ENCODE peak calls at places on chromosomes 5 and 9, in eight cellular contexts. L, A, F, X, R, S, I and W are unnamed samples.

GRCh38 chr9:93126825-93127368 is 7.2 kb downstream of the NINJ1 start:
- DNase-seq in A (peak), F (no peak), R (no peak), L (no peak), X (no peak), I (no peak), S (no peak), W (no peak)

GRCh38 chr9:109010676-109011655 is 2.3 kb downstream of the CTNNAL1 start:
- DNase-seq in R (peak), X (peak), F (peak), L (peak), I (peak), S (peak), A (no peak), W (no peak)

GRCh38 chr5:5711112-5711511 is 288.6 kb downstream of the ICE1 start:
- DNase-seq in L (no peak), A (no peak), R (no peak), S (no peak), X (no peak), F (no peak), I (no peak), W (no peak)

GRCh38 chr9:21443849-21444625 is 3.8 kb downstream of the IFNA1 start:
- DNase-seq in L (no peak), X (no peak), F (no peak), S (no peak), I (peak), R (no peak), A (no peak), W (peak)

GRCh38 chr5:125179617-125180016 is 433.2 kb upstream of the ZNF608 start:
- DNase-seq in F (no peak), R (no peak), L (no peak), I (no peak), X (no peak), S (no peak), A (no peak), W (no peak)

GRCh38 chr5:135824541-135825041 is 9.9 kb upstream of the SLC25A48 start:
- DNase-seq in F (no peak), R (no peak), A (no peak), I (no peak), S (no peak), X (no peak), L (no peak), W (no peak)

GRCh38 chr9:113499876-113500497 is 36.5 kb downstream of the RGS3 start:
- DNase-seq in I (no peak), L (no peak), A (no peak), F (no peak), X (no peak), S (no peak), R (no peak), W (no peak)

GRCh38 chr5:54021413-54022155 is 288.8 kb downstream of the ARL15 start:
- DNase-seq in R (peak), A (no peak), S (no peak), I (no peak), X (no peak), F (peak), L (peak), W (no peak)

GRCh38 chr9:70218767-70219166 is 40.0 kb upstream of the SMC5 start:
- DNase-seq in X (no peak), I (no peak), R (peak), S (no peak), F (peak), A (no peak), L (no peak), W (no peak)

GRCh38 chr9:130570200-130570599 is 9.2 kb upstream of the FUBP3 start:
- DNase-seq in X (no peak), L (no peak), F (peak), S (no peak), A (no peak), R (peak), I (no peak), W (no peak)

GRCh38 chr9:34796924-34797323 is 87.0 kb upstream of the CCL21 start:
- DNase-seq in S (no peak), F (no peak), R (no peak), I (no peak), L (no peak), X (no peak), A (peak), W (no peak)

GRCh38 chr5:178386532-178386931 is 153.9 kb upstream of the PHYKPL start:
- DNase-seq in A (no peak), I (no peak), S (no peak), X (no peak), L (no peak), R (no peak), F (no peak), W (no peak)

GRCh38 chr9:35729101-35729500 is 2.9 kb downstream of the TLN1 start:
- DNase-seq in S (no peak), I (no peak), F (no peak), A (no peak), L (no peak), R (peak), X (no peak), W (no peak)

GRCh38 chr9:3343671-3344070 is 182.1 kb downstream of the RFX3 start:
- DNase-seq in S (no peak), F (no peak), R (no peak), X (no peak), I (no peak), A (no peak), L (no peak), W (no peak)

GRCh38 chr5:103014983-103015382 is 105.0 kb downstream of the GIN1 start:
- DNase-seq in S (no peak), A (no peak), L (no peak), I (no peak), F (peak), X (no peak), R (peak), W (no peak)

GRCh38 chr5:57501414-57502321 is 19.1 kb upstream of the ACTBL2 start:
- DNase-seq in L (no peak), F (no peak), S (no peak), R (no peak), X (no peak), I (no peak), A (no peak), W (no peak)

GRCh38 chr9:35114113-35114847 is 1.4 kb downstream of the ATOSB start:
- DNase-seq in L (peak), S (peak), A (peak), I (no peak), R (peak), X (peak), F (peak), W (peak)

GRCh38 chr9:105531530-105531929 is 26.4 kb upstream of the FKTN start:
- DNase-seq in X (no peak), F (no peak), I (no peak), L (no peak), S (no peak), A (no peak), R (no peak), W (no peak)

GRCh38 chr5:16669776-16670175 is 53.0 kb upstream of the RETREG1 start:
- DNase-seq in X (no peak), I (no peak), F (peak), R (peak), S (no peak), L (no peak), A (no peak), W (no peak)

GRCh38 chr9:119372951-119373350 is 3.7 kb upstream of the BRINP1 start:
- DNase-seq in R (no peak), S (no peak), A (no peak), L (no peak), F (no peak), I (no peak), X (no peak), W (no peak)

GRCh38 chr5:113218200-113218599 is 216.6 kb downstream of the TSSK1B start:
- DNase-seq in L (no peak), I (no peak), A (peak), X (no peak), R (no peak), S (no peak), F (no peak), W (no peak)

GRCh38 chr5:181188700-181189362 is 16.2 kb downstream of the TRIM7 start:
- DNase-seq in L (peak), F (peak), R (peak), A (peak), I (no peak), S (peak), X (no peak), W (no peak)

GRCh38 chr5:176446884-176447537 is 1.2 kb upstream of the FAF2 start:
- DNase-seq in I (no peak), S (no peak), A (peak), X (no peak), R (no peak), F (peak), L (no peak), W (no peak)

GRCh38 chr5:95655575-95655974 is 9.0 kb downstream of the RFESD start:
- DNase-seq in R (no peak), F (no peak), I (no peak), S (no peak), L (no peak), X (no peak), A (no peak), W (no peak)

GRCh38 chr9:2465921-2466460 is 155.6 kb upstream of the VLDLR start:
- DNase-seq in S (no peak), F (no peak), I (peak), X (no peak), L (no peak), A (no peak), R (no peak), W (peak)